ENCODE peak calls at places on chromosomes 2 and 18, in seven cellular contexts. I is esophagus squamous epithelium; Y is tibial artery; R is activated CD4-positive, alpha-beta T cell treated with anti-CD3 and anti-CD28 coated beads, Interleukin-2, amount 50 U/mL, for 4 hours; G is pons; L is Right ventricle myocardium superior; Q is activated naive CD4-positive, alpha-beta T cell. H is an unnamed sample.

GRCh38 chr2:239853706-239854327 is 171.3 kb downstream of the NDUFA10 start:
- DNase-seq in I (no peak), Q (no peak), L (no peak), G (no peak), Y (no peak), R (no peak), H (no peak)

GRCh38 chr2:237257471-237257951 is 156.5 kb downstream of the COL6A3 start:
- DNase-seq in G (no peak), Y (no peak), R (no peak), I (no peak), Q (no peak), L (no peak), H (peak)

GRCh38 chr2:134446431-134447091 is 192.7 kb downstream of the MGAT5 start:
- DNase-seq in I (no peak), Y (no peak), G (no peak), Q (no peak), R (no peak), L (no peak), H (no peak)

GRCh38 chr2:226792155-226792871 is 7.3 kb downstream of the IRS1 start:
- DNase-seq in Q (no peak), G (no peak), Y (no peak), I (no peak), L (no peak), R (no peak), H (no peak)

GRCh38 chr2:239425496-239426098 is 24.8 kb upstream of the HDAC4 start:
- DNase-seq in I (no peak), L (no peak), Y (no peak), R (no peak), G (no peak), Q (no peak), H (no peak)

GRCh38 chr2:205280630-205281225 is 401.6 kb upstream of the NRP2 start:
- DNase-seq in R (no peak), I (no peak), L (no peak), Q (no peak), Y (no peak), G (no peak), H (no peak)

GRCh38 chr2:96550787-96551604 is 14.4 kb downstream of the ARID5A start:
- DNase-seq in R (no peak), Y (no peak), G (no peak), Q (no peak), I (no peak), L (no peak), H (no peak)

GRCh38 chr2:8987413-8987812 is 16.1 kb downstream of the MBOAT2 start:
- DNase-seq in I (no peak), L (no peak), Q (no peak), R (no peak), Y (no peak), G (no peak), H (no peak)

GRCh38 chr2:31297751-31298150 is 63.8 kb downstream of the EHD3 start:
- DNase-seq in Y (no peak), Q (no peak), R (no peak), I (no peak), G (no peak), L (no peak), H (no peak)

GRCh38 chr2:123606631-123607030 is 418.5 kb upstream of the CNTNAP5 start:
- DNase-seq in R (no peak), G (no peak), L (no peak), Y (no peak), I (no peak), Q (no peak), H (no peak)

GRCh38 chr2:61670591-61671503 is 132.7 kb upstream of the XPO1 start:
- DNase-seq in Q (no peak), L (peak), R (no peak), I (no peak), Y (peak), G (peak), H (peak)

GRCh38 chr2:200181732-200182131 is 124.8 kb upstream of the SPATS2L start:
- DNase-seq in Q (no peak), R (no peak), I (no peak), L (no peak), G (no peak), Y (no peak), H (no peak)

GRCh38 chr2:37090019-37090477 is 5.7 kb downstream of the GPATCH11 start:
- DNase-seq in L (no peak), I (no peak), G (peak), Q (no peak), Y (no peak), R (no peak), H (no peak)

GRCh38 chr2:3628800-3629199 is 29.2 kb upstream of the ALLC start:
- DNase-seq in G (no peak), I (no peak), Q (no peak), Y (peak), R (no peak), L (no peak), H (no peak)

GRCh38 chr2:80186262-80186661 is 118.3 kb downstream of the LRRTM1 start:
- DNase-seq in G (no peak), Q (no peak), I (no peak), L (no peak), R (no peak), Y (no peak), H (no peak)

GRCh38 chr2:37020212-37020886 is 54.0 kb upstream of the STRN start:
- DNase-seq in L (peak), Y (peak), I (no peak), R (no peak), G (no peak), Q (no peak), H (peak)

GRCh38 chr2:232628466-232629200 is 4.8 kb upstream of the EFHD1 start:
- DNase-seq in Q (no peak), L (peak), I (no peak), G (peak), R (no peak), Y (no peak), H (peak)

GRCh38 chr2:37389984-37390765 is 45.7 kb downstream of the QPCT start:
- DNase-seq in Y (no peak), L (no peak), I (no peak), Q (peak), R (peak), G (peak), H (no peak)

GRCh38 chr2:146278881-146279280 is 1565.9 kb upstream of the ACVR2A start:
- DNase-seq in I (no peak), G (no peak), L (no peak), Y (no peak), Q (no peak), R (no peak), H (no peak)

GRCh38 chr18:40179647-40180175 is 1775.3 kb upstream of the PIK3C3 start:
- DNase-seq in Q (no peak), R (no peak), Y (no peak), L (no peak), G (no peak), I (no peak), H (no peak)

GRCh38 chr2:65436825-65437221 is 4.4 kb upstream of the SPRED2 start:
- DNase-seq in Y (no peak), R (no peak), L (no peak), I (no peak), G (no peak), Q (no peak), H (no peak)

GRCh38 chr2:235638541-235639192 is 144.8 kb downstream of the AGAP1 start:
- DNase-seq in R (no peak), G (peak), Q (no peak), L (no peak), I (no peak), Y (no peak), H (no peak)

GRCh38 chr2:62292190-62292589 is 96.3 kb downstream of the B3GNT2 start:
- DNase-seq in I (no peak), G (no peak), R (no peak), Q (no peak), Y (no peak), L (no peak), H (no peak)

GRCh38 chr2:101267671-101268656 is 15.3 kb downstream of the CNOT11 start:
- DNase-seq in Y (no peak), Q (no peak), G (no peak), R (no peak), L (no peak), I (no peak), H (no peak)

GRCh38 chr18:79560042-79560860 is 119.4 kb upstream of the CTDP1 start:
- DNase-seq in G (peak), L (no peak), R (no peak), I (no peak), Q (no peak), Y (no peak), H (no peak)

GRCh38 chr2:175879679-175880078 is 122.4 kb downstream of the LNPK start:
- DNase-seq in I (no peak), L (no peak), Y (no peak), R (no peak), G (no peak), Q (no peak), H (no peak)

GRCh38 chr2:172086349-172087190 is 1.3 kb downstream of the DLX1 start:
- DNase-seq in Y (no peak), L (no peak), Q (peak), G (no peak), I (no peak), R (peak), H (no peak)

GRCh38 chr2:202016579-202017227 is 17.0 kb upstream of the FZD7 start:
- DNase-seq in I (no peak), L (peak), G (no peak), Y (no peak), Q (no peak), R (no peak), H (peak)